ENCODE peak calls at places on chromosomes 12 and 14, in seven cellular contexts. One of them, this sample, is unnamed.
A peak's percentile ranks its signal among the peaks of the same experiment; 100 is the strongest.

GRCh38 chr14:86035882-86036281 is 505.9 kb downstream of the FLRT2 start:
- DNase-seq in Karpas-422: peak; percentile 87
- DNase-seq in NCI-H226: no peak
- DNase-seq in Calu3: no peak
- DNase-seq in kidney tubule cell: peak; percentile 31
- DNase-seq in HL-60: peak; percentile 26
- DNase-seq in CD4-positive, CD25-positive, alpha-beta regulatory T cell: no peak
- DNase-seq in this sample: no peak

GRCh38 chr12:50518129-50518528 is 13.3 kb downstream of the DIP2B start:
- DNase-seq in Karpas-422: no peak
- DNase-seq in NCI-H226: no peak
- DNase-seq in Calu3: no peak
- DNase-seq in kidney tubule cell: no peak
- DNase-seq in HL-60: no peak
- DNase-seq in CD4-positive, CD25-positive, alpha-beta regulatory T cell: no peak
- DNase-seq in this sample: no peak

GRCh38 chr12:128644664-128645296 is 179.0 kb downstream of the SLC15A4 start:
- DNase-seq in Karpas-422: peak; percentile 71
- DNase-seq in NCI-H226: no peak
- DNase-seq in Calu3: peak; percentile 9
- DNase-seq in kidney tubule cell: peak; percentile 39
- DNase-seq in HL-60: no peak
- DNase-seq in CD4-positive, CD25-positive, alpha-beta regulatory T cell: no peak
- DNase-seq in this sample: no peak

GRCh38 chr12:5521456-5522325 is 89.8 kb downstream of the NTF3 start:
- DNase-seq in Karpas-422: no peak
- DNase-seq in NCI-H226: no peak
- DNase-seq in Calu3: no peak
- DNase-seq in kidney tubule cell: no peak
- DNase-seq in HL-60: no peak
- DNase-seq in CD4-positive, CD25-positive, alpha-beta regulatory T cell: no peak
- DNase-seq in this sample: no peak

GRCh38 chr12:28537474-28537873 is 347.2 kb downstream of the CCDC91 start:
- DNase-seq in Karpas-422: no peak
- DNase-seq in NCI-H226: no peak
- DNase-seq in Calu3: no peak
- DNase-seq in kidney tubule cell: no peak
- DNase-seq in HL-60: no peak
- DNase-seq in CD4-positive, CD25-positive, alpha-beta regulatory T cell: no peak
- DNase-seq in this sample: no peak

GRCh38 chr14:85599939-85600338 is 70.0 kb downstream of the FLRT2 start:
- DNase-seq in Karpas-422: no peak
- DNase-seq in NCI-H226: peak; percentile 21
- DNase-seq in Calu3: no peak
- DNase-seq in kidney tubule cell: no peak
- DNase-seq in HL-60: peak; percentile 79
- DNase-seq in CD4-positive, CD25-positive, alpha-beta regulatory T cell: no peak
- DNase-seq in this sample: peak; percentile 71

GRCh38 chr14:67704018-67704417 is 2.3 kb downstream of the RDH12 start:
- DNase-seq in Karpas-422: no peak
- DNase-seq in NCI-H226: no peak
- DNase-seq in Calu3: no peak
- DNase-seq in kidney tubule cell: no peak
- DNase-seq in HL-60: no peak
- DNase-seq in CD4-positive, CD25-positive, alpha-beta regulatory T cell: no peak
- DNase-seq in this sample: no peak

GRCh38 chr12:89067436-89067835 is 284.9 kb downstream of the DUSP6 start:
- DNase-seq in Karpas-422: no peak
- DNase-seq in NCI-H226: peak; percentile 97
- DNase-seq in Calu3: no peak
- DNase-seq in kidney tubule cell: peak; percentile 97
- DNase-seq in HL-60: no peak
- DNase-seq in CD4-positive, CD25-positive, alpha-beta regulatory T cell: no peak
- DNase-seq in this sample: no peak

GRCh38 chr12:67447180-67447579 is 178.0 kb downstream of the CAND1 start:
- DNase-seq in Karpas-422: no peak
- DNase-seq in NCI-H226: no peak
- DNase-seq in Calu3: no peak
- DNase-seq in kidney tubule cell: no peak
- DNase-seq in HL-60: no peak
- DNase-seq in CD4-positive, CD25-positive, alpha-beta regulatory T cell: no peak
- DNase-seq in this sample: no peak

GRCh38 chr12:58491296-58491695 is 429.0 kb downstream of the LRIG3 start:
- DNase-seq in Karpas-422: no peak
- DNase-seq in NCI-H226: peak; percentile 78
- DNase-seq in Calu3: no peak
- DNase-seq in kidney tubule cell: no peak
- DNase-seq in HL-60: no peak
- DNase-seq in CD4-positive, CD25-positive, alpha-beta regulatory T cell: no peak
- DNase-seq in this sample: no peak

GRCh38 chr12:105698047-105698446 is 367.6 kb downstream of the C12orf75 start:
- DNase-seq in Karpas-422: no peak
- DNase-seq in NCI-H226: no peak
- DNase-seq in Calu3: no peak
- DNase-seq in kidney tubule cell: no peak
- DNase-seq in HL-60: no peak
- DNase-seq in CD4-positive, CD25-positive, alpha-beta regulatory T cell: no peak
- DNase-seq in this sample: no peak

GRCh38 chr14:68518180-68518579 is 274.7 kb downstream of the ZFP36L1 start:
- DNase-seq in Karpas-422: no peak
- DNase-seq in NCI-H226: no peak
- DNase-seq in Calu3: no peak
- DNase-seq in kidney tubule cell: no peak
- DNase-seq in HL-60: no peak
- DNase-seq in CD4-positive, CD25-positive, alpha-beta regulatory T cell: no peak
- DNase-seq in this sample: no peak

GRCh38 chr12:124713041-124713435 is 145.6 kb upstream of the NCOR2 start:
- DNase-seq in Karpas-422: peak; percentile 41
- DNase-seq in NCI-H226: no peak
- DNase-seq in Calu3: peak; percentile 62
- DNase-seq in kidney tubule cell: peak; percentile 70
- DNase-seq in HL-60: no peak
- DNase-seq in CD4-positive, CD25-positive, alpha-beta regulatory T cell: no peak
- DNase-seq in this sample: peak; percentile 98

GRCh38 chr12:28781671-28782652 is 367.1 kb upstream of the FAR2 start:
- DNase-seq in Karpas-422: no peak
- DNase-seq in NCI-H226: no peak
- DNase-seq in Calu3: no peak
- DNase-seq in kidney tubule cell: peak; percentile 17
- DNase-seq in HL-60: no peak
- DNase-seq in CD4-positive, CD25-positive, alpha-beta regulatory T cell: no peak
- DNase-seq in this sample: no peak

GRCh38 chr12:47838286-47838931 is 18.7 kb upstream of the HDAC7 start:
- DNase-seq in Karpas-422: peak; percentile 79
- DNase-seq in NCI-H226: no peak
- DNase-seq in Calu3: peak; percentile 42
- DNase-seq in kidney tubule cell: peak; percentile 54
- DNase-seq in HL-60: no peak
- DNase-seq in CD4-positive, CD25-positive, alpha-beta regulatory T cell: no peak
- DNase-seq in this sample: no peak

GRCh38 chr12:54221402-54221984 is 32.7 kb upstream of the SMUG1 start:
- DNase-seq in Karpas-422: no peak
- DNase-seq in NCI-H226: no peak
- DNase-seq in Calu3: no peak
- DNase-seq in kidney tubule cell: no peak
- DNase-seq in HL-60: no peak
- DNase-seq in CD4-positive, CD25-positive, alpha-beta regulatory T cell: no peak
- DNase-seq in this sample: no peak

GRCh38 chr14:75242546-75243273 is 35.9 kb upstream of the FOS start:
- DNase-seq in Karpas-422: no peak
- DNase-seq in NCI-H226: no peak
- DNase-seq in Calu3: no peak
- DNase-seq in kidney tubule cell: no peak
- DNase-seq in HL-60: no peak
- DNase-seq in CD4-positive, CD25-positive, alpha-beta regulatory T cell: no peak
- DNase-seq in this sample: no peak

GRCh38 chr12:56645201-56645716 is 525 bp downstream of the ATP5F1B start:
- DNase-seq in Karpas-422: peak; percentile 64
- DNase-seq in NCI-H226: no peak
- DNase-seq in Calu3: no peak
- DNase-seq in kidney tubule cell: no peak
- DNase-seq in HL-60: no peak
- DNase-seq in CD4-positive, CD25-positive, alpha-beta regulatory T cell: no peak
- DNase-seq in this sample: no peak

GRCh38 chr12:120350576-120351350 is 18.2 kb downstream of the MSI1 start:
- DNase-seq in Karpas-422: no peak
- DNase-seq in NCI-H226: no peak
- DNase-seq in Calu3: no peak
- DNase-seq in kidney tubule cell: no peak
- DNase-seq in HL-60: no peak
- DNase-seq in CD4-positive, CD25-positive, alpha-beta regulatory T cell: no peak
- DNase-seq in this sample: no peak

GRCh38 chr14:77991128-77991772 is 178.9 kb upstream of the NRXN3 start:
- DNase-seq in Karpas-422: peak; percentile 66
- DNase-seq in NCI-H226: no peak
- DNase-seq in Calu3: no peak
- DNase-seq in kidney tubule cell: no peak
- DNase-seq in HL-60: no peak
- DNase-seq in CD4-positive, CD25-positive, alpha-beta regulatory T cell: no peak
- DNase-seq in this sample: no peak

GRCh38 chr14:53533384-53533975 is 380.4 kb upstream of the DDHD1 start:
- DNase-seq in Karpas-422: no peak
- DNase-seq in NCI-H226: no peak
- DNase-seq in Calu3: no peak
- DNase-seq in kidney tubule cell: no peak
- DNase-seq in HL-60: no peak
- DNase-seq in CD4-positive, CD25-positive, alpha-beta regulatory T cell: no peak
- DNase-seq in this sample: no peak

GRCh38 chr12:69881771-69882170 is 56.7 kb downstream of the MYRFL start:
- DNase-seq in Karpas-422: no peak
- DNase-seq in NCI-H226: no peak
- DNase-seq in Calu3: no peak
- DNase-seq in kidney tubule cell: no peak
- DNase-seq in HL-60: no peak
- DNase-seq in CD4-positive, CD25-positive, alpha-beta regulatory T cell: no peak
- DNase-seq in this sample: no peak

GRCh38 chr12:52015393-52016081 is 8.8 kb downstream of the TAMALIN start:
- DNase-seq in Karpas-422: no peak
- DNase-seq in NCI-H226: no peak
- DNase-seq in Calu3: no peak
- DNase-seq in kidney tubule cell: no peak
- DNase-seq in HL-60: no peak
- DNase-seq in CD4-positive, CD25-positive, alpha-beta regulatory T cell: no peak
- DNase-seq in this sample: no peak

GRCh38 chr12:11863478-11863906 is 207.2 kb upstream of the BCL2L14 start:
- DNase-seq in Karpas-422: no peak
- DNase-seq in NCI-H226: no peak
- DNase-seq in Calu3: no peak
- DNase-seq in kidney tubule cell: no peak
- DNase-seq in HL-60: no peak
- DNase-seq in CD4-positive, CD25-positive, alpha-beta regulatory T cell: no peak
- DNase-seq in this sample: no peak

GRCh38 chr12:25395227-25395626 is 144.5 kb upstream of the KRAS start:
- DNase-seq in Karpas-422: no peak
- DNase-seq in NCI-H226: no peak
- DNase-seq in Calu3: no peak
- DNase-seq in kidney tubule cell: no peak
- DNase-seq in HL-60: no peak
- DNase-seq in CD4-positive, CD25-positive, alpha-beta regulatory T cell: no peak
- DNase-seq in this sample: no peak

GRCh38 chr12:63816031-63816430 is 28.5 kb upstream of the SRGAP1 start:
- DNase-seq in Karpas-422: peak; percentile 4
- DNase-seq in NCI-H226: no peak
- DNase-seq in Calu3: no peak
- DNase-seq in kidney tubule cell: no peak
- DNase-seq in HL-60: no peak
- DNase-seq in CD4-positive, CD25-positive, alpha-beta regulatory T cell: no peak
- DNase-seq in this sample: no peak

GRCh38 chr14:75222208-75222701 is 45.8 kb upstream of the TMED10 start:
- DNase-seq in Karpas-422: peak; percentile 54
- DNase-seq in NCI-H226: peak; percentile 96
- DNase-seq in Calu3: peak; percentile 40
- DNase-seq in kidney tubule cell: peak; percentile 85
- DNase-seq in HL-60: peak; percentile 23
- DNase-seq in CD4-positive, CD25-positive, alpha-beta regulatory T cell: no peak
- DNase-seq in this sample: peak; percentile 93

GRCh38 chr14:29717906-29718305 is 209.7 kb downstream of the PRKD1 start:
- DNase-seq in Karpas-422: no peak
- DNase-seq in NCI-H226: peak; percentile 48
- DNase-seq in Calu3: no peak
- DNase-seq in kidney tubule cell: no peak
- DNase-seq in HL-60: no peak
- DNase-seq in CD4-positive, CD25-positive, alpha-beta regulatory T cell: no peak
- DNase-seq in this sample: no peak

GRCh38 chr12:89319111-89319510 is 33.2 kb downstream of the DUSP6 start:
- DNase-seq in Karpas-422: no peak
- DNase-seq in NCI-H226: no peak
- DNase-seq in Calu3: no peak
- DNase-seq in kidney tubule cell: no peak
- DNase-seq in HL-60: no peak
- DNase-seq in CD4-positive, CD25-positive, alpha-beta regulatory T cell: no peak
- DNase-seq in this sample: no peak

GRCh38 chr12:102484017-102484731 is 3.8 kb upstream of the IGF1 start:
- DNase-seq in Karpas-422: peak; percentile 80
- DNase-seq in NCI-H226: peak; percentile 3
- DNase-seq in Calu3: peak; percentile 51
- DNase-seq in kidney tubule cell: peak; percentile 54
- DNase-seq in HL-60: peak; percentile 70
- DNase-seq in CD4-positive, CD25-positive, alpha-beta regulatory T cell: peak; percentile 13
- DNase-seq in this sample: peak; percentile 46

GRCh38 chr12:75428767-75429166 is 37.9 kb downstream of the GLIPR1L2 start:
- DNase-seq in Karpas-422: no peak
- DNase-seq in NCI-H226: no peak
- DNase-seq in Calu3: no peak
- DNase-seq in kidney tubule cell: no peak
- DNase-seq in HL-60: no peak
- DNase-seq in CD4-positive, CD25-positive, alpha-beta regulatory T cell: no peak
- DNase-seq in this sample: no peak

GRCh38 chr14:68719634-68720384 is 73.1 kb downstream of the ZFP36L1 start:
- DNase-seq in Karpas-422: no peak
- DNase-seq in NCI-H226: peak; percentile 12
- DNase-seq in Calu3: no peak
- DNase-seq in kidney tubule cell: no peak
- DNase-seq in HL-60: no peak
- DNase-seq in CD4-positive, CD25-positive, alpha-beta regulatory T cell: no peak
- DNase-seq in this sample: no peak

GRCh38 chr12:4355843-4356327 is 23.6 kb downstream of the FGF23 start:
- DNase-seq in Karpas-422: peak; percentile 85
- DNase-seq in NCI-H226: no peak
- DNase-seq in Calu3: peak; percentile 35
- DNase-seq in kidney tubule cell: peak; percentile 32
- DNase-seq in HL-60: peak; percentile 13
- DNase-seq in CD4-positive, CD25-positive, alpha-beta regulatory T cell: peak; percentile 11
- DNase-seq in this sample: peak; percentile 47

GRCh38 chr14:88995437-88996198 is 171.2 kb downstream of the TTC8 start:
- DNase-seq in Karpas-422: no peak
- DNase-seq in NCI-H226: peak; percentile 88
- DNase-seq in Calu3: no peak
- DNase-seq in kidney tubule cell: peak; percentile 94
- DNase-seq in HL-60: no peak
- DNase-seq in CD4-positive, CD25-positive, alpha-beta regulatory T cell: no peak
- DNase-seq in this sample: no peak

GRCh38 chr14:22962061-22962676 is 5.3 kb upstream of the HAUS4 start:
- DNase-seq in Karpas-422: no peak
- DNase-seq in NCI-H226: no peak
- DNase-seq in Calu3: no peak
- DNase-seq in kidney tubule cell: no peak
- DNase-seq in HL-60: no peak
- DNase-seq in CD4-positive, CD25-positive, alpha-beta regulatory T cell: no peak
- DNase-seq in this sample: no peak

GRCh38 chr12:27179399-27180214 is 64.5 kb upstream of the STK38L start:
- DNase-seq in Karpas-422: peak; percentile 72
- DNase-seq in NCI-H226: peak; percentile 82
- DNase-seq in Calu3: peak; percentile 67
- DNase-seq in kidney tubule cell: peak; percentile 97
- DNase-seq in HL-60: peak; percentile 21
- DNase-seq in CD4-positive, CD25-positive, alpha-beta regulatory T cell: no peak
- DNase-seq in this sample: peak; percentile 77

GRCh38 chr12:116182359-116183063 is 95.0 kb downstream of the MED13L start:
- DNase-seq in Karpas-422: no peak
- DNase-seq in NCI-H226: no peak
- DNase-seq in Calu3: no peak
- DNase-seq in kidney tubule cell: no peak
- DNase-seq in HL-60: no peak
- DNase-seq in CD4-positive, CD25-positive, alpha-beta regulatory T cell: no peak
- DNase-seq in this sample: no peak

GRCh38 chr12:15154108-15154507 is 67.1 kb downstream of the RERG start:
- DNase-seq in Karpas-422: no peak
- DNase-seq in NCI-H226: no peak
- DNase-seq in Calu3: no peak
- DNase-seq in kidney tubule cell: no peak
- DNase-seq in HL-60: no peak
- DNase-seq in CD4-positive, CD25-positive, alpha-beta regulatory T cell: no peak
- DNase-seq in this sample: no peak

This sample was measured in CD14-positive monocyte.